ENCODE peak calls at places on chromosome 20, in ten cellular contexts. One of them, this sample, is unnamed.

GRCh38 chr20:54212226-54212625 is 4.3 kb downstream of the PFDN4 start:
- DNase-seq in adrenal gland: no peak
- DNase-seq in spleen: no peak
- DNase-seq in H7: no peak
- DNase-seq in Karpas-422: no peak
- DNase-seq in HCT116: no peak
- DNase-seq in BJ: no peak
- DNase-seq in coronary artery: no peak
- DNase-seq in stomach: no peak
- DNase-seq in prostate gland: no peak
- DNase-seq in this sample: peak; percentile 81

GRCh38 chr20:20503788-20504528 is 136.1 kb downstream of the INSM1 start:
- DNase-seq in HCT116: no peak
- DNase-seq in Karpas-422: no peak
- DNase-seq in prostate gland: no peak
- DNase-seq in BJ: no peak
- DNase-seq in coronary artery: no peak
- DNase-seq in stomach: no peak
- DNase-seq in adrenal gland: no peak
- DNase-seq in H7: no peak
- DNase-seq in spleen: no peak
- DNase-seq in this sample: no peak

GRCh38 chr20:48467622-48468021 is 360.2 kb downstream of the PREX1 start:
- DNase-seq in BJ: no peak
- DNase-seq in H7: peak; percentile 62
- DNase-seq in prostate gland: no peak
- DNase-seq in coronary artery: no peak
- DNase-seq in stomach: no peak
- DNase-seq in HCT116: peak; percentile 31
- DNase-seq in Karpas-422: peak; percentile 61
- DNase-seq in adrenal gland: peak; percentile 54
- DNase-seq in spleen: peak; percentile 40
- DNase-seq in this sample: no peak

GRCh38 chr20:13852321-13852720 is 67.5 kb downstream of the NDUFAF5 start:
- DNase-seq in stomach: no peak
- DNase-seq in coronary artery: no peak
- DNase-seq in H7: no peak
- DNase-seq in BJ: peak; percentile 95
- DNase-seq in Karpas-422: no peak
- DNase-seq in adrenal gland: no peak
- DNase-seq in HCT116: no peak
- DNase-seq in prostate gland: no peak
- DNase-seq in spleen: no peak
- DNase-seq in this sample: no peak

GRCh38 chr20:48544402-48545333 is 283.1 kb downstream of the PREX1 start:
- DNase-seq in prostate gland: no peak
- DNase-seq in Karpas-422: no peak
- DNase-seq in adrenal gland: peak; percentile 53
- DNase-seq in spleen: no peak
- DNase-seq in H7: peak; percentile 47
- DNase-seq in HCT116: no peak
- DNase-seq in BJ: no peak
- DNase-seq in coronary artery: no peak
- DNase-seq in stomach: no peak
- DNase-seq in this sample: no peak

GRCh38 chr20:46022411-46023147 is 6.4 kb upstream of the SLC12A5 start:
- DNase-seq in adrenal gland: peak; percentile 71
- DNase-seq in H7: peak; percentile 90
- DNase-seq in stomach: peak; percentile 65
- DNase-seq in BJ: no peak
- DNase-seq in spleen: peak; percentile 93
- DNase-seq in Karpas-422: peak; percentile 88
- DNase-seq in prostate gland: no peak
- DNase-seq in HCT116: no peak
- DNase-seq in coronary artery: no peak
- DNase-seq in this sample: no peak

GRCh38 chr20:41078329-41078728 is 49.7 kb downstream of the TOP1 start:
- DNase-seq in Karpas-422: peak; percentile 60
- DNase-seq in H7: peak; percentile 33
- DNase-seq in adrenal gland: no peak
- DNase-seq in prostate gland: peak; percentile 38
- DNase-seq in spleen: no peak
- DNase-seq in coronary artery: no peak
- DNase-seq in HCT116: no peak
- DNase-seq in BJ: peak; percentile 36
- DNase-seq in stomach: no peak
- DNase-seq in this sample: peak; percentile 35

GRCh38 chr20:58340853-58341252 is 31.3 kb downstream of the RAB22A start:
- DNase-seq in prostate gland: no peak
- DNase-seq in adrenal gland: no peak
- DNase-seq in stomach: no peak
- DNase-seq in H7: no peak
- DNase-seq in spleen: no peak
- DNase-seq in Karpas-422: no peak
- DNase-seq in coronary artery: no peak
- DNase-seq in BJ: no peak
- DNase-seq in HCT116: no peak
- DNase-seq in this sample: no peak

GRCh38 chr20:20956586-20956985 is 149.6 kb downstream of the LINC00237 start:
- DNase-seq in prostate gland: no peak
- DNase-seq in H7: no peak
- DNase-seq in Karpas-422: no peak
- DNase-seq in stomach: no peak
- DNase-seq in BJ: no peak
- DNase-seq in adrenal gland: no peak
- DNase-seq in coronary artery: no peak
- DNase-seq in HCT116: no peak
- DNase-seq in spleen: no peak
- DNase-seq in this sample: no peak

GRCh38 chr20:58619847-58620431 is 31.1 kb upstream of the STX16 start:
- DNase-seq in coronary artery: no peak
- DNase-seq in Karpas-422: no peak
- DNase-seq in BJ: no peak
- DNase-seq in adrenal gland: no peak
- DNase-seq in prostate gland: no peak
- DNase-seq in spleen: peak; percentile 54
- DNase-seq in stomach: no peak
- DNase-seq in H7: peak; percentile 78
- DNase-seq in HCT116: peak; percentile 38
- DNase-seq in this sample: no peak

GRCh38 chr20:37503256-37503927 is 17.7 kb upstream of the NNAT start:
- DNase-seq in spleen: no peak
- DNase-seq in coronary artery: no peak
- DNase-seq in H7: no peak
- DNase-seq in stomach: no peak
- DNase-seq in BJ: no peak
- DNase-seq in prostate gland: no peak
- DNase-seq in Karpas-422: no peak
- DNase-seq in HCT116: no peak
- DNase-seq in adrenal gland: peak; percentile 53
- DNase-seq in this sample: no peak

GRCh38 chr20:49381558-49382493 is 100.6 kb downstream of the KCNB1 start:
- DNase-seq in Karpas-422: no peak
- DNase-seq in adrenal gland: peak; percentile 87
- DNase-seq in HCT116: peak; percentile 33
- DNase-seq in H7: no peak
- DNase-seq in spleen: no peak
- DNase-seq in stomach: peak; percentile 81
- DNase-seq in prostate gland: peak; percentile 91
- DNase-seq in BJ: no peak
- DNase-seq in coronary artery: peak; percentile 85
- DNase-seq in this sample: peak; percentile 84

GRCh38 chr20:55513966-55514365 is 491.4 kb downstream of the CBLN4 start:
- DNase-seq in coronary artery: no peak
- DNase-seq in spleen: no peak
- DNase-seq in H7: no peak
- DNase-seq in prostate gland: no peak
- DNase-seq in BJ: no peak
- DNase-seq in adrenal gland: no peak
- DNase-seq in stomach: no peak
- DNase-seq in HCT116: no peak
- DNase-seq in Karpas-422: no peak
- DNase-seq in this sample: no peak

GRCh38 chr20:24589845-24590192 is 120.4 kb downstream of the SYNDIG1 start:
- DNase-seq in Karpas-422: no peak
- DNase-seq in H7: no peak
- DNase-seq in spleen: no peak
- DNase-seq in HCT116: no peak
- DNase-seq in adrenal gland: no peak
- DNase-seq in BJ: no peak
- DNase-seq in prostate gland: no peak
- DNase-seq in coronary artery: peak; percentile 16
- DNase-seq in stomach: no peak
- DNase-seq in this sample: no peak

GRCh38 chr20:17619351-17620093 is 49.6 kb downstream of the DSTN start:
- DNase-seq in prostate gland: no peak
- DNase-seq in BJ: no peak
- DNase-seq in H7: peak; percentile 40
- DNase-seq in HCT116: no peak
- DNase-seq in spleen: no peak
- DNase-seq in adrenal gland: peak; percentile 49
- DNase-seq in coronary artery: no peak
- DNase-seq in stomach: peak; percentile 22
- DNase-seq in Karpas-422: no peak
- DNase-seq in this sample: no peak

GRCh38 chr20:18739785-18740184 is 73.8 kb upstream of the SCP2D1 start:
- DNase-seq in coronary artery: no peak
- DNase-seq in stomach: no peak
- DNase-seq in prostate gland: no peak
- DNase-seq in HCT116: no peak
- DNase-seq in Karpas-422: peak; percentile 48
- DNase-seq in spleen: no peak
- DNase-seq in adrenal gland: peak; percentile 62
- DNase-seq in BJ: peak; percentile 90
- DNase-seq in H7: peak; percentile 56
- DNase-seq in this sample: no peak

GRCh38 chr20:47389867-47390347 is 33.4 kb upstream of the ZMYND8 start:
- DNase-seq in stomach: no peak
- DNase-seq in BJ: peak; percentile 46
- DNase-seq in coronary artery: no peak
- DNase-seq in H7: no peak
- DNase-seq in adrenal gland: no peak
- DNase-seq in prostate gland: no peak
- DNase-seq in Karpas-422: peak; percentile 96
- DNase-seq in spleen: no peak
- DNase-seq in HCT116: no peak
- DNase-seq in this sample: no peak

GRCh38 chr20:61391185-61391584 is 139.1 kb downstream of the CDH4 start:
- DNase-seq in BJ: no peak
- DNase-seq in Karpas-422: no peak
- DNase-seq in H7: no peak
- DNase-seq in spleen: no peak
- DNase-seq in prostate gland: no peak
- DNase-seq in HCT116: no peak
- DNase-seq in stomach: no peak
- DNase-seq in coronary artery: no peak
- DNase-seq in adrenal gland: no peak
- DNase-seq in this sample: no peak

GRCh38 chr20:32480361-32481199 is 104.6 kb downstream of the NOL4L start:
- DNase-seq in HCT116: no peak
- DNase-seq in prostate gland: no peak
- DNase-seq in spleen: no peak
- DNase-seq in Karpas-422: no peak
- DNase-seq in adrenal gland: peak; percentile 65
- DNase-seq in H7: peak; percentile 33
- DNase-seq in coronary artery: no peak
- DNase-seq in stomach: no peak
- DNase-seq in BJ: no peak
- DNase-seq in this sample: no peak
- H3K4me3 ChIP-seq in HCT116: no peak overlapping the region
- H3K4me3 ChIP-seq in prostate gland: no peak overlapping the region
- H3K4me3 ChIP-seq in spleen: no peak overlapping the region
- H3K4me3 ChIP-seq in Karpas-422: no peak overlapping the region
- H3K4me3 ChIP-seq in adrenal gland: no peak overlapping the region
- H3K4me3 ChIP-seq in H7: no peak overlapping the region
- H3K4me3 ChIP-seq in coronary artery: peak overlapping the region; percentile 98
- H3K4me3 ChIP-seq in stomach: peak overlapping the region; percentile 92
- H3K4me3 ChIP-seq in BJ: no peak overlapping the region
- H3K4me3 ChIP-seq in this sample: peak overlapping the region; percentile 71

DNA sequence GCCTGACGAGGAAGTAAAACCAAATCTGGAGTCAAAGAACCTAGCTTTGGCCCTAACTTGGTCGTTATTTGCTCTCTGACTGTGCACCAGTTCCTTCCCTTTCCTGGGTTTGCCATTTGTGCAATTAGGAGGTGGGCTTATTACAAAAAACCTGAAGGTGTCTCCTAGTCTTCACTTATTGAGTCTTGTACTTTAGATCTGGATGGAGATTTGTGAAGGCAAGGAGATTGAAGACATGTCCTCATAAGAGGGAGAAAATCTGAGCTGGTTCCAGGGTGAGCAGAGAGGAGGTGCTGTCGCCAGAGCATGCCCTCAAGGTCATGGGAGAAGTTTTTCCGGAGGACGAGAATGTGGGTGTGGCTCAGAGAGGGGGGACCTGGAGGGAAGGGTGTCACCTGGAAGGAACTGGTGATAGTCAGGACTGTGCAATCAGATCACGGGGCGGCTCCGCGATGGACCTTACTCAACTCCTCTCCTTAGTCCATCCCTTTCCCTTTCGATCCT is 703 bp upstream of the ACSS2 start:
- DNase-seq in spleen: no peak
- DNase-seq in prostate gland: no peak
- DNase-seq in BJ: no peak
- DNase-seq in H7: no peak
- DNase-seq in stomach: no peak
- DNase-seq in HCT116: no peak
- DNase-seq in coronary artery: no peak
- DNase-seq in Karpas-422: no peak
- DNase-seq in adrenal gland: no peak
- DNase-seq in this sample: no peak
- H3K4me3 ChIP-seq in spleen: peak overlapping the region; percentile 70
- H3K4me3 ChIP-seq in prostate gland: peak overlapping the region; percentile 72
- H3K4me3 ChIP-seq in BJ: peak overlapping the region; percentile 78
- H3K4me3 ChIP-seq in H7: peak overlapping the region; percentile 32
- H3K4me3 ChIP-seq in stomach: peak overlapping the region; percentile 78
- H3K4me3 ChIP-seq in HCT116: peak overlapping the region; percentile 40
- H3K4me3 ChIP-seq in coronary artery: peak overlapping the region; percentile 92
- H3K4me3 ChIP-seq in Karpas-422: peak overlapping the region; percentile 56
- H3K4me3 ChIP-seq in adrenal gland: peak overlapping the region; percentile 7
- H3K4me3 ChIP-seq in this sample: peak overlapping the region; percentile 65

GRCh38 chr20:63360850-63361497 is at the start of gene CHRNA4:
- DNase-seq in H7: peak; percentile 91
- DNase-seq in stomach: no peak
- DNase-seq in adrenal gland: no peak
- DNase-seq in BJ: no peak
- DNase-seq in HCT116: no peak
- DNase-seq in prostate gland: no peak
- DNase-seq in spleen: peak; percentile 54
- DNase-seq in Karpas-422: no peak
- DNase-seq in coronary artery: no peak
- DNase-seq in this sample: no peak
- H3K4me3 ChIP-seq in H7: peak within 1 kb of the TSS; percentile 41
- H3K4me3 ChIP-seq in stomach: no peak within 1 kb of the TSS
- H3K4me3 ChIP-seq in adrenal gland: no peak within 1 kb of the TSS
- H3K4me3 ChIP-seq in BJ: no peak within 1 kb of the TSS
- H3K4me3 ChIP-seq in HCT116: no peak within 1 kb of the TSS
- H3K4me3 ChIP-seq in prostate gland: no peak within 1 kb of the TSS
- H3K4me3 ChIP-seq in spleen: peak within 1 kb of the TSS; percentile 8
- H3K4me3 ChIP-seq in Karpas-422: no peak within 1 kb of the TSS
- H3K4me3 ChIP-seq in coronary artery: peak within 1 kb of the TSS; percentile 38
- H3K4me3 ChIP-seq in this sample: no peak within 1 kb of the TSS

GRCh38 chr20:15561707-15562106 is 1011.5 kb downstream of the KIF16B start:
- DNase-seq in Karpas-422: no peak
- DNase-seq in stomach: no peak
- DNase-seq in prostate gland: no peak
- DNase-seq in H7: peak; percentile 33
- DNase-seq in adrenal gland: no peak
- DNase-seq in coronary artery: no peak
- DNase-seq in BJ: no peak
- DNase-seq in HCT116: no peak
- DNase-seq in spleen: no peak
- DNase-seq in this sample: no peak
- H3K4me3 ChIP-seq in Karpas-422: no peak overlapping the region
- H3K4me3 ChIP-seq in stomach: no peak overlapping the region
- H3K4me3 ChIP-seq in prostate gland: no peak overlapping the region
- H3K4me3 ChIP-seq in H7: no peak overlapping the region
- H3K4me3 ChIP-seq in adrenal gland: no peak overlapping the region
- H3K4me3 ChIP-seq in coronary artery: no peak overlapping the region
- H3K4me3 ChIP-seq in BJ: no peak overlapping the region
- H3K4me3 ChIP-seq in HCT116: no peak overlapping the region
- H3K4me3 ChIP-seq in spleen: no peak overlapping the region
- H3K4me3 ChIP-seq in this sample: no peak overlapping the region

This sample was measured in astrocyte of the cerebellum.